ENCODE peak calls at places on chromosomes 13 and 19, in five cellular contexts. H is GM04503, U is tibial artery, F is NCI-H1436 treated with DMSO at 0.1 percent for 48 hours, B is foreskin fibroblast. X is an unnamed sample.

GRCh38 chr19:49809155-49809986 is 3.7 kb downstream of the FUZ start:
- DNase-seq in U (peak; percentile 82), B (peak; percentile 56), H (no peak), F (no peak), X (no peak)

GRCh38 chr13:24923305-24923640 is 159.3 kb downstream of the RNF17 start:
- DNase-seq in F (no peak), U (no peak), B (peak; percentile 66), H (peak; percentile 62), X (no peak)

GRCh38 chr19:6278740-6279619 is 795 bp downstream of the MLLT1 start:
- DNase-seq in H (no peak), U (no peak), F (no peak), B (peak; percentile 24), X (no peak)

GRCh38 chr13:112244495-112245177 is 131.5 kb upstream of the SPACA7 start:
- DNase-seq in U (no peak), H (no peak), B (no peak), F (no peak), X (no peak)

GRCh38 chr13:27012482-27013197 is 159.0 kb downstream of the USP12 start:
- DNase-seq in F (no peak), B (peak; percentile 87), U (no peak), H (peak; percentile 57), X (peak; percentile 43)

GRCh38 chr19:4984106-4984380 is 15.1 kb downstream of the KDM4B start:
- DNase-seq in B (no peak), U (no peak), F (no peak), H (no peak), X (no peak)

GRCh38 chr19:5960005-5961001 is 17.6 kb downstream of the RANBP3 start:
- DNase-seq in U (no peak), F (no peak), B (peak; percentile 51), H (no peak), X (no peak)

GRCh38 chr19:426725-427445 is 17.9 kb upstream of the C2CD4C start:
- DNase-seq in F (no peak), B (peak; percentile 35), H (no peak), U (no peak), X (peak; percentile 21)

GRCh38 chr13:35979378-35979911 is 151.7 kb downstream of the DCLK1 start:
- DNase-seq in U (peak; percentile 89), F (no peak), B (peak; percentile 93), H (peak; percentile 81), X (peak; percentile 90)

GRCh38 chr13:64709079-64709478 is 2521.1 kb downstream of the PCDH9 start:
- DNase-seq in B (peak; percentile 43), F (no peak), H (no peak), U (peak; percentile 31), X (no peak)

GRCh38 chr13:106173346-106173745 is 362.1 kb downstream of the EFNB2 start:
- DNase-seq in B (no peak), U (no peak), H (no peak), F (no peak), X (no peak)

GRCh38 chr19:7679017-7679720 is 1.5 kb upstream of the TRAPPC5 start:
- DNase-seq in H (no peak), U (no peak), F (no peak), B (no peak), X (no peak)

GRCh38 chr13:40336228-40337221 is 329.9 kb downstream of the FOXO1 start:
- DNase-seq in H (no peak), U (no peak), B (no peak), F (no peak), X (no peak)

GRCh38 chr19:18789883-18790565 is 1.1 kb downstream of the COMP start:
- DNase-seq in F (no peak), U (peak; percentile 88), B (peak; percentile 57), H (no peak), X (peak; percentile 65)

GRCh38 chr19:13978306-13978705 is 26.0 kb downstream of the DCAF15 start:
- DNase-seq in B (peak; percentile 68), U (peak; percentile 93), H (no peak), F (no peak), X (no peak)

GRCh38 chr19:947707-948533 is 22.1 kb downstream of the ARID3A start:
- DNase-seq in F (no peak), U (peak; percentile 85), B (no peak), H (no peak), X (no peak)

GRCh38 chr13:46605824-46606554 is 53.0 kb downstream of the LRCH1 start:
- DNase-seq in F (no peak), H (no peak), B (no peak), U (no peak), X (no peak)

GRCh38 chr19:32878988-32879387 is 9.4 kb upstream of the SLC7A9 start:
- DNase-seq in U (no peak), F (no peak), H (no peak), B (no peak), X (no peak)

GRCh38 chr13:21336609-21337008 is 122.5 kb downstream of the ZDHHC20 start:
- DNase-seq in H (no peak), B (no peak), F (no peak), U (no peak), X (no peak)

GRCh38 chr13:40986328-40986856 is 32.7 kb downstream of the ELF1 start:
- DNase-seq in U (no peak), H (no peak), F (no peak), B (no peak), X (no peak)

GRCh38 chr13:50990540-50991506 is 81.2 kb downstream of the RNASEH2B start:
- DNase-seq in F (no peak), B (peak; percentile 87), H (peak; percentile 31), U (no peak), X (no peak)

X was measured in MG63.